ENCODE peak calls at places on chromosome 17, in eight cellular contexts. D is MG63, H is activated T-cell treated with anti-CD3 and anti-CD28 coated beads for 48 hours, N is A549, A is NCI-H2081 treated with DMSO at 0.1 percent for 48 hours, R is GM18507, L is fibroblast of the aortic adventitia, Y is AG10803. P is an unnamed sample.

GRCh38 chr17:82332669-82333278 is 792 bp downstream of the SECTM1 start:
- DNase-seq in R (no peak), H (no peak), D (peak), A (no peak), N (peak), L (peak), Y (peak), P (peak)

GRCh38 chr17:9020824-9021157 is 519 bp upstream of the NTN1 start:
- DNase-seq in A (no peak), H (no peak), D (no peak), L (no peak), N (no peak), Y (no peak), R (no peak), P (no peak)

GRCh38 chr17:42325026-42325425 is 36.7 kb downstream of the STAT5A start:
- DNase-seq in L (peak), R (no peak), A (no peak), H (no peak), N (peak), D (peak), Y (peak), P (peak)

GRCh38 chr17:17666111-17666714 is 15.0 kb upstream of the RAI1 start:
- DNase-seq in H (no peak), N (peak), L (peak), Y (peak), D (peak), R (no peak), A (no peak), P (peak)

GRCh38 chr17:2138768-2139167 is 83.9 kb downstream of the HIC1 start:
- DNase-seq in N (no peak), A (no peak), D (no peak), L (peak), R (no peak), H (no peak), Y (peak), P (peak)

GRCh38 chr17:43211480-43212402 is at the start of gene TMEM106A:
- DNase-seq in R (peak), Y (peak), N (peak), A (no peak), H (peak), D (peak), L (peak), P (peak)

GRCh38 chr17:74307984-74308773 is 17.8 kb upstream of the KIF19 start:
- DNase-seq in D (peak), H (no peak), R (no peak), Y (no peak), L (peak), N (no peak), A (no peak), P (peak)

GRCh38 chr17:41492351-41492750 is 2.6 kb upstream of the KRT36 start:
- DNase-seq in R (no peak), L (peak), N (no peak), H (no peak), A (no peak), Y (peak), D (no peak), P (peak)

GRCh38 chr17:38672788-38673713 is 1.7 kb downstream of the EPOP start:
- DNase-seq in L (no peak), N (no peak), R (no peak), H (no peak), A (no peak), D (no peak), Y (no peak), P (no peak)

GRCh38 chr17:69012895-69013805 is 47.6 kb downstream of the ABCA9 start:
- DNase-seq in L (peak), Y (peak), A (no peak), D (peak), N (peak), R (no peak), H (no peak), P (peak)

GRCh38 chr17:62032480-62032879 is 32.6 kb downstream of the MED13 start:
- DNase-seq in R (no peak), N (no peak), A (no peak), Y (no peak), L (no peak), D (no peak), H (no peak), P (no peak)

GRCh38 chr17:82599674-82600661 is 48.3 kb downstream of the WDR45B start:
- DNase-seq in Y (no peak), N (no peak), L (no peak), D (no peak), R (no peak), A (no peak), H (no peak), P (no peak)

GRCh38 chr17:81831957-81832607 is 1.0 kb downstream of the MCRIP1 start:
- DNase-seq in L (peak), A (no peak), H (peak), D (no peak), N (no peak), Y (peak), R (no peak), P (no peak)